ENCODE peak calls at places on chromosome 22, in seven cellular contexts. S is neuronal stem cell, X is mesenchymal stem cell, C is mesendoderm, Q is H9, V is trophoblast cell, H is H1. Y is an unnamed sample.

GRCh38 chr22:29205260-29205597 is 467 bp upstream of the EMID1 start:
- DNase-seq in Q (no peak), X (no peak), V (no peak), S (no peak), C (no peak), H (no peak), Y (no peak)

GRCh38 chr22:33362702-33363101 is 304.5 kb upstream of the SYN3 start:
- DNase-seq in H (no peak), V (no peak), Q (no peak), C (no peak), S (no peak), X (no peak), Y (no peak)

GRCh38 chr22:42797021-42797420 is 60.1 kb downstream of the ARFGAP3 start:
- DNase-seq in S (no peak), X (no peak), Q (no peak), V (no peak), C (no peak), H (no peak), Y (peak; percentile 27)

GRCh38 chr22:37526376-37526775 is 7.2 kb upstream of the CARD10 start:
- DNase-seq in C (no peak), X (no peak), H (no peak), S (no peak), V (no peak), Q (no peak), Y (no peak)

GRCh38 chr22:41240377-41241132 is at the start of gene CHADL:
- DNase-seq in Q (peak; percentile 62), S (no peak), C (no peak), H (no peak), V (no peak), X (no peak), Y (no peak)

GRCh38 chr22:33861216-33861875 is 58.9 kb downstream of the LARGE1 start:
- DNase-seq in S (no peak), C (no peak), X (no peak), H (no peak), Q (no peak), V (no peak), Y (no peak)

GRCh38 chr22:38172016-38172431 is 9.6 kb downstream of the PLA2G6 start:
- DNase-seq in X (no peak), V (no peak), H (no peak), C (no peak), Q (no peak), S (no peak), Y (peak; percentile 51)

GRCh38 chr22:39514373-39514973 is 5.9 kb upstream of the ATF4 start:
- DNase-seq in X (no peak), C (no peak), Q (peak; percentile 50), H (peak; percentile 88), V (peak; percentile 90), S (no peak), Y (peak; percentile 34)

GRCh38 chr22:46036558-46037408 is 59.8 kb upstream of the WNT7B start:
- DNase-seq in V (no peak), S (no peak), X (peak; percentile 30), C (peak; percentile 83), H (no peak), Q (no peak), Y (no peak)

GRCh38 chr22:38069372-38070249 is 12.4 kb downstream of the PICK1 start:
- DNase-seq in V (no peak), C (no peak), Q (no peak), H (no peak), X (peak; percentile 19), S (no peak), Y (peak; percentile 29)

GRCh38 chr22:49761836-49762235 is 65.8 kb downstream of the BRD1 start:
- DNase-seq in C (no peak), V (no peak), X (no peak), H (no peak), Q (no peak), S (no peak), Y (no peak)

GRCh38 chr22:49760280-49760629 is 67.4 kb downstream of the BRD1 start:
- DNase-seq in X (no peak), H (no peak), C (no peak), S (no peak), V (no peak), Q (no peak), Y (no peak)

GRCh38 chr22:49763138-49763537 is 64.5 kb downstream of the BRD1 start:
- DNase-seq in X (no peak), Q (no peak), H (no peak), V (no peak), S (no peak), C (no peak), Y (no peak)

GRCh38 chr22:49763696-49764095 is 64.0 kb downstream of the BRD1 start:
- DNase-seq in C (no peak), S (no peak), Q (no peak), H (no peak), X (no peak), V (no peak), Y (no peak)

DNA sequence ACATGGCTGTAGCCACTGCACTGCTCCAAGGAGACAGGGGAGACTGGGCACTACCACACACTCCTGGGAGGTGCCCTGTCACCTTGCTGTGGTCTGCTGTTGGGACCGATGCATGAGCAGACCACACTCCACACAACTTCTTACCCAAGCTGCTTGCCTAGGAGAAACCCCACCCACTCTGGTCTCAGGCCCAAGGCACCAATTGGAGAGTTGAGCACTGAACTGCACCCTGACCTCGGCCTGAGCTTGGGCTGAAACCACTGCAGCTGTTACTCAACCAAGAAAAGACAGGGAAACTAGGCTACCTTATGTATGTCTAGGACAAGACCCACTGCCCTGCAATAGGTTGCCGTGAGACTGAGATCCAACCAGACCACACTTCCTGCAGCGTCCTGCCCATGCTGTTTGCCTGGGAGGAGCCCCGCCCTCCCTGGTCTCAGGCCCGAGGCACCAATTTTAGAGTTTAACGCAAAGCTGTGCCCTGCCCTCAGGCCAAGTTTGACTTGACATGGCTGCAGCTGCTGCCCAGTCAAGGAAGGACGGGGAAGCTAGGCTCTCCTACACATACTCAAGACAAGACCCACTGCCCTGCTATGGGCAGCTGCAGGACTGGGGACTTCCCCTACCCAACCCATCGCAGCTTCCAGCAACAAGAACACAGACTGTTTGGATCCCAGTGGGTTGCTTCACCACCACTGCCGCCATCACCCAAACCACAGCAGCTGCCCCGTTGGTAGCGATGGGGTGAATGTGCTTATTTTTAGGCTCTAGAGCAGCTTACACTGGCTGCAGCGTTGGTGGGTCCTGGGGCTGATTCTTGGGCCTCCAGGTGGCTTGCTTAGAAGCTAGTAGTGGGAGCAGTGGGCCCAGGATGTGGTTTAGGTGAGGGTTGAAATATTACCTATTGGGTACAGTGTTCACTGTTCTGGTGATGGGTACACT is 66.8 kb downstream of the BRD1 start:
- DNase-seq in S (no peak), V (no peak), H (no peak), X (no peak), Q (peak; percentile 24), C (no peak), Y (no peak)
- H2BK5ac ChIP-seq in S (no peak overlapping the region), V (peak overlapping the region; percentile 79), H (peak overlapping the region; percentile 99), X (peak overlapping the region; percentile 83), Q (no peak overlapping the region), C (no peak overlapping the region), Y (peak overlapping the region; percentile 18)

GRCh38 chr22:30500628-30501027 is 4.9 kb downstream of the SEC14L4 start:
- DNase-seq in S (no peak), C (no peak), H (no peak), V (no peak), X (no peak), Q (no peak), Y (no peak)
- H2BK5ac ChIP-seq in S (no peak overlapping the region), C (no peak overlapping the region), H (no peak overlapping the region), V (no peak overlapping the region), X (no peak overlapping the region), Q (no peak overlapping the region), Y (no peak overlapping the region)

GRCh38 chr22:20188567-20188877 is 37.7 kb upstream of the CCDC188 start:
- DNase-seq in S (no peak), V (no peak), H (no peak), C (no peak), X (no peak), Q (no peak), Y (no peak)
- H2BK5ac ChIP-seq in S (peak overlapping the region; percentile 73), V (no peak overlapping the region), H (no peak overlapping the region), C (no peak overlapping the region), X (no peak overlapping the region), Q (no peak overlapping the region), Y (no peak overlapping the region)

DNA sequence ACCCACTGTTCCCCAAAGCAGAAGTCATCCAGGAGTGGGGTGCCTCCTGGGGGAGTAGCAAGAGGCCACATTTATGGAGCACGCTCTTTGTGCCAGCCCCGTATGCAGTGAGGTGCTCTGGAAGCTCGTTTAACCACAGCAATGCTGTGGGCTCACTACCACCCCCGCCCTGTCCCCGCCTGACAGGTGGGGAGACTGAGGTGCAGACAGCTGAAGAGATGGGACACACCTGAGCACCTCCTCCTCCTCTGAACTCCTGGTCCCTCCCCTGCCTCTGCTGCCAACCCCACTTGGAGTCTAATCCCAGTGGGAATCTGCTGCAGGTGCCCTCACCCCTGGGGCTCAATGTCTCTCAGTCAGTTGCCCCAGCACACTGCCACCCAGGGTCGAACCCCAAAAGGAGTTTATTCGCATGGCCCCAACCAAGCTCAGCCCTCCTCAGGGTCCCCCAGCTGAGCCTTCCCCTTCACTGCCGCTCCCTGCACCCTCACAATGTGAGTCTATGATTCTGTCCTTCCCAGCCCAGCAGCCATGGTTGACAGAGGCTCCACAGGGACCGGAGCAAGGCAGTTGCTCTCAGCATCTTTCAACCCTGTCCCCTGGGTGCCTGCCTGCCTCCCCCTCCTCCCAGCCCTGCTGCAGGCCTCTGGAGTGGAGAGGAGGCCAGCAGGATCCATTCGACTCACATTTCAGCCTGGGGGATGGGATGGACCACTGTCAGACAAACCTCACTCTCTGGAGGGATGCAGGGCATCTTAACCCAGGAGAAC is 13.3 kb upstream of the BCR start:
- DNase-seq in H (no peak), X (no peak), C (no peak), V (no peak), S (no peak), Q (no peak), Y (no peak)
- H2BK5ac ChIP-seq in H (no peak overlapping the region), X (no peak overlapping the region), C (no peak overlapping the region), V (no peak overlapping the region), S (peak overlapping the region; percentile 2), Q (no peak overlapping the region), Y (no peak overlapping the region)